ENCODE peak calls at places on chromosomes 4 and X, in seven cellular contexts. One of them, this sample, is unnamed.

GRCh38 chrX:40073439-40074054 is 24.2 kb downstream of the BCOR start:
- DNase-seq in HL-60: no peak
- DNase-seq in body of pancreas: no peak
- DNase-seq in GM13976: no peak
- DNase-seq in RWPE1: no peak
- DNase-seq in GM12864: no peak
- DNase-seq in CD8-positive, alpha-beta T cell: no peak
- DNase-seq in this sample: no peak

GRCh38 chr4:183249854-183250253 is 70.2 kb downstream of the CLDN22 start:
- DNase-seq in HL-60: no peak
- DNase-seq in body of pancreas: peak
- DNase-seq in GM13976: peak
- DNase-seq in RWPE1: peak
- DNase-seq in GM12864: no peak
- DNase-seq in CD8-positive, alpha-beta T cell: no peak
- DNase-seq in this sample: no peak

GRCh38 chr4:47863486-47863885 is 25.6 kb upstream of the CORIN start:
- DNase-seq in HL-60: no peak
- DNase-seq in body of pancreas: no peak
- DNase-seq in GM13976: no peak
- DNase-seq in RWPE1: no peak
- DNase-seq in GM12864: no peak
- DNase-seq in CD8-positive, alpha-beta T cell: no peak
- DNase-seq in this sample: no peak

GRCh38 chr4:159071178-159071968 is 31.5 kb upstream of the RAPGEF2 start:
- DNase-seq in HL-60: no peak
- DNase-seq in body of pancreas: no peak
- DNase-seq in GM13976: no peak
- DNase-seq in RWPE1: peak
- DNase-seq in GM12864: no peak
- DNase-seq in CD8-positive, alpha-beta T cell: no peak
- DNase-seq in this sample: no peak

GRCh38 chr4:175999944-176000343 is 65.7 kb upstream of the WDR17 start:
- DNase-seq in HL-60: no peak
- DNase-seq in body of pancreas: no peak
- DNase-seq in GM13976: no peak
- DNase-seq in RWPE1: no peak
- DNase-seq in GM12864: no peak
- DNase-seq in CD8-positive, alpha-beta T cell: no peak
- DNase-seq in this sample: no peak

GRCh38 chrX:13345037-13345436 is 25.2 kb upstream of the ATXN3L start:
- DNase-seq in HL-60: no peak
- DNase-seq in body of pancreas: no peak
- DNase-seq in GM13976: no peak
- DNase-seq in RWPE1: no peak
- DNase-seq in GM12864: peak
- DNase-seq in CD8-positive, alpha-beta T cell: no peak
- DNase-seq in this sample: no peak

GRCh38 chr4:152959080-152959479 is 23.0 kb downstream of the FHDC1 start:
- DNase-seq in HL-60: no peak
- DNase-seq in body of pancreas: no peak
- DNase-seq in GM13976: no peak
- DNase-seq in RWPE1: no peak
- DNase-seq in GM12864: no peak
- DNase-seq in CD8-positive, alpha-beta T cell: no peak
- DNase-seq in this sample: no peak

GRCh38 chrX:50812995-50813842 is 775 bp downstream of the SHROOM4 start:
- DNase-seq in HL-60: no peak
- DNase-seq in body of pancreas: peak
- DNase-seq in GM13976: peak
- DNase-seq in RWPE1: no peak
- DNase-seq in GM12864: no peak
- DNase-seq in CD8-positive, alpha-beta T cell: no peak
- DNase-seq in this sample: peak

GRCh38 chr4:30586850-30587249 is 133.3 kb upstream of the PCDH7 start:
- DNase-seq in HL-60: no peak
- DNase-seq in body of pancreas: no peak
- DNase-seq in GM13976: no peak
- DNase-seq in RWPE1: no peak
- DNase-seq in GM12864: no peak
- DNase-seq in CD8-positive, alpha-beta T cell: no peak
- DNase-seq in this sample: no peak

GRCh38 chrX:119693032-119693995 is at the start of gene SEPTIN6:
- DNase-seq in HL-60: peak
- DNase-seq in body of pancreas: peak
- DNase-seq in GM13976: peak
- DNase-seq in RWPE1: peak
- DNase-seq in GM12864: peak
- DNase-seq in CD8-positive, alpha-beta T cell: peak
- DNase-seq in this sample: peak

GRCh38 chr4:1721666-1722550 is 587 bp downstream of the TACC3 start:
- DNase-seq in HL-60: no peak
- DNase-seq in body of pancreas: no peak
- DNase-seq in GM13976: peak
- DNase-seq in RWPE1: no peak
- DNase-seq in GM12864: no peak
- DNase-seq in CD8-positive, alpha-beta T cell: no peak
- DNase-seq in this sample: no peak

GRCh38 chr4:134544303-134544761 is 342.7 kb upstream of the PABPC4L start:
- DNase-seq in HL-60: no peak
- DNase-seq in body of pancreas: no peak
- DNase-seq in GM13976: no peak
- DNase-seq in RWPE1: no peak
- DNase-seq in GM12864: no peak
- DNase-seq in CD8-positive, alpha-beta T cell: no peak
- DNase-seq in this sample: no peak

GRCh38 chr4:152609460-152609859 is 70.3 kb downstream of the TMEM154 start:
- DNase-seq in HL-60: no peak
- DNase-seq in body of pancreas: no peak
- DNase-seq in GM13976: no peak
- DNase-seq in RWPE1: no peak
- DNase-seq in GM12864: no peak
- DNase-seq in CD8-positive, alpha-beta T cell: no peak
- DNase-seq in this sample: no peak

GRCh38 chrX:13933851-13934250 is 95.8 kb downstream of the GEMIN8 start:
- DNase-seq in HL-60: no peak
- DNase-seq in body of pancreas: no peak
- DNase-seq in GM13976: no peak
- DNase-seq in RWPE1: no peak
- DNase-seq in GM12864: no peak
- DNase-seq in CD8-positive, alpha-beta T cell: no peak
- DNase-seq in this sample: no peak

GRCh38 chr4:153997506-153997905 is 208.6 kb upstream of the SFRP2 start:
- DNase-seq in HL-60: no peak
- DNase-seq in body of pancreas: no peak
- DNase-seq in GM13976: no peak
- DNase-seq in RWPE1: no peak
- DNase-seq in GM12864: no peak
- DNase-seq in CD8-positive, alpha-beta T cell: no peak
- DNase-seq in this sample: no peak

GRCh38 chrX:30935985-30936384 is 46.9 kb upstream of the TAB3 start:
- DNase-seq in HL-60: no peak
- DNase-seq in body of pancreas: peak
- DNase-seq in GM13976: no peak
- DNase-seq in RWPE1: peak
- DNase-seq in GM12864: no peak
- DNase-seq in CD8-positive, alpha-beta T cell: no peak
- DNase-seq in this sample: no peak
- TF ChIP-seq CTCF in HL-60: no peak
- TF ChIP-seq CTCF in body of pancreas: no peak
- TF ChIP-seq CTCF in GM13976: no peak
- TF ChIP-seq CTCF in RWPE1: no peak
- TF ChIP-seq CTCF in GM12864: no peak
- TF ChIP-seq CTCF in CD8-positive, alpha-beta T cell: no peak
- TF ChIP-seq CTCF in this sample: peak

GRCh38 chr4:41991916-41992767 is 1.8 kb downstream of the SLC30A9 start:
- DNase-seq in HL-60: no peak
- DNase-seq in body of pancreas: no peak
- DNase-seq in GM13976: no peak
- DNase-seq in RWPE1: peak
- DNase-seq in GM12864: no peak
- DNase-seq in CD8-positive, alpha-beta T cell: no peak
- DNase-seq in this sample: no peak

GRCh38 chr4:41990029-41990382 is 324 bp upstream of the SLC30A9 start:
- DNase-seq in HL-60: no peak
- DNase-seq in body of pancreas: no peak
- DNase-seq in GM13976: no peak
- DNase-seq in RWPE1: no peak
- DNase-seq in GM12864: no peak
- DNase-seq in CD8-positive, alpha-beta T cell: peak
- DNase-seq in this sample: no peak

GRCh38 chr4:41992967-41993857 is 2.9 kb downstream of the SLC30A9 start:
- DNase-seq in HL-60: no peak
- DNase-seq in body of pancreas: no peak
- DNase-seq in GM13976: no peak
- DNase-seq in RWPE1: no peak
- DNase-seq in GM12864: no peak
- DNase-seq in CD8-positive, alpha-beta T cell: no peak
- DNase-seq in this sample: no peak

GRCh38 chr4:41994461-41994860 is 4.1 kb downstream of the SLC30A9 start:
- DNase-seq in HL-60: no peak
- DNase-seq in body of pancreas: no peak
- DNase-seq in GM13976: no peak
- DNase-seq in RWPE1: no peak
- DNase-seq in GM12864: no peak
- DNase-seq in CD8-positive, alpha-beta T cell: no peak
- DNase-seq in this sample: no peak

DNA sequence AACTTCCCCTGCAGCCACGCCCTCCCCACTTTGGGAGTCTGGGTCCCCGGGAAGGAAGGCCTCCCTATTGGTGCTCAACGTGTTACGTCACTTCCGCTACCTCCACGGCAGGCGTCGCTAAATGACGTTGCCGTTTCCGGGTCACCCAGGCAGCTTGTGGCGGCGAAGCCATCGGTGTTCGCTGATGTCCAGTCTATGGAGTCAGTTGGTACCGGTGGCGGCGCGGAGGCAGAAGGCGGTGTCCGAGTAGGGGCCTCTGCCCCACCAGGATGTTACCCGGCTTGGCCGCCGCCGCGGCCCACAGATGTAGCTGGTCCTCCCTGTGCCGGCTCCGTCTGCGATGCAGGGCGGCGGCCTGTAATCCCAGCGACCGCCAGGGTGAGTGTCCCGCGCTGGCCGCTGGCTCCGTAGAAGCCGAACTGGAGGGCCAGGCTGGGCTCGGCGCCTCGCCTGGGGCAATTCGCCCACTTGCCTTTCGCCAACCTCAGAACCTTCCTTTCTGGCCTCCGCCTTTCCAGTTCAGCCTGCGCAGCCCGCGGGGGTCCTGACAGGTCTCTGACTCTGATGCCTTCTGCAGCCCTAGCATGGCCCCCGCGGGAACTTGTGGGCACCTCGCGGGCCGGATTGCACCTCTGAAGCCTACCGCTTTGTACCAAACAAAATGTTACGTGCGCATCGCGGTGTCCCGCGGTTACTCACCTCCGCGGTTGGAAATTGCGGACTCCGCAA is at the start of gene SLC30A9:
- DNase-seq in HL-60: peak
- DNase-seq in body of pancreas: peak
- DNase-seq in GM13976: peak
- DNase-seq in RWPE1: peak
- DNase-seq in GM12864: peak
- DNase-seq in CD8-positive, alpha-beta T cell: peak
- DNase-seq in this sample: peak
- TF ChIP-seq CTCF in HL-60: no peak
- TF ChIP-seq CTCF in body of pancreas: peak
- TF ChIP-seq CTCF in GM13976: peak
- TF ChIP-seq CTCF in RWPE1: no peak
- TF ChIP-seq CTCF in GM12864: peak
- TF ChIP-seq CTCF in CD8-positive, alpha-beta T cell: no peak
- TF ChIP-seq CTCF in this sample: peak

GRCh38 chr4:80071643-80072606 is 1.1 kb downstream of the ANTXR2 start:
- DNase-seq in HL-60: no peak
- DNase-seq in body of pancreas: peak
- DNase-seq in GM13976: peak
- DNase-seq in RWPE1: peak
- DNase-seq in GM12864: no peak
- DNase-seq in CD8-positive, alpha-beta T cell: peak
- DNase-seq in this sample: peak

GRCh38 chr4:80073362-80074008 is 456 bp upstream of the ANTXR2 start:
- DNase-seq in HL-60: peak
- DNase-seq in body of pancreas: no peak
- DNase-seq in GM13976: peak
- DNase-seq in RWPE1: no peak
- DNase-seq in GM12864: peak
- DNase-seq in CD8-positive, alpha-beta T cell: no peak
- DNase-seq in this sample: no peak

GRCh38 chr4:80074059-80074458 is 1.0 kb upstream of the ANTXR2 start:
- DNase-seq in HL-60: no peak
- DNase-seq in body of pancreas: no peak
- DNase-seq in GM13976: no peak
- DNase-seq in RWPE1: no peak
- DNase-seq in GM12864: no peak
- DNase-seq in CD8-positive, alpha-beta T cell: no peak
- DNase-seq in this sample: no peak

GRCh38 chr4:80070880-80071620 is 2.0 kb downstream of the ANTXR2 start:
- DNase-seq in HL-60: no peak
- DNase-seq in body of pancreas: no peak
- DNase-seq in GM13976: no peak
- DNase-seq in RWPE1: no peak
- DNase-seq in GM12864: no peak
- DNase-seq in CD8-positive, alpha-beta T cell: no peak
- DNase-seq in this sample: no peak

DNA sequence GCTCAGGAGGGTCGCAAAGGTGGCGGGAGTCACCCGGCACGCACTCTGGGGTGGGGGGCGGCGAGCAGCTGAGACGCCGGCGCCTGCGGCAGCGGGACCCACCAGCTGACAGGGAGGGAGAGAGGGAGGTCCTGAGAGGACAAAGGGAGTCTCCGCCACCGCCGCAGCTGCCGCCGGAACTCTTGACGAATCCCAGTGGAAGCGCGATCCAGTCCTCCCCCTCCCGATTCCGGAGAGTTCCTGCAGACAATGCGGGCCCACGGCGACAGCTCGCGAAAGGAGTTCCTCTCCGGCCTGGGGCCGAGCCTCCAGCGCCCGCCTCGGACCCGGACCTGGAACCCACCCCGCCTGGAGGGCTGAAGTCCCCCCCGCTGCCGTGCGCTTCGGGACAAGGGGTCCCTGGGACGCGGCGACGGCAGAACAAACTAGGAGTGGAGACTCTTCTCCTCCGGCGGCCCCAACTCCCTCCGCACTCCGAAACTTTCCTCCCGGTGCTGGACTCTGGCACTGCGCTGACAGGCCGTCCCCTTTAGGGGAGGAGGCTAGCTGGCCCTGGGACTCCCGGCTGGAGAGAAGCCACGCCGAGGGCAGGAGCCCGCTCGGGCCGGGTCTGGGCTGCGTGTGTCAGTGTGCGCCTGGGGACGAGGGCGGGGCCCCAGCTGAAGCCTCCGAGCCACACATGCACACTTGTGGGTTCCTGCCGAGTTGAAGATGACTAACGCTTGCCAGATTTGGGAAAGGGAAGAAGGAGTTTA is at the start of gene ANTXR2:
- DNase-seq in HL-60: peak
- DNase-seq in body of pancreas: peak
- DNase-seq in GM13976: peak
- DNase-seq in RWPE1: peak
- DNase-seq in GM12864: no peak
- DNase-seq in CD8-positive, alpha-beta T cell: peak
- DNase-seq in this sample: peak
- TF ChIP-seq CTCF in HL-60: no peak
- TF ChIP-seq CTCF in body of pancreas: no peak
- TF ChIP-seq CTCF in GM13976: no peak
- TF ChIP-seq CTCF in RWPE1: no peak
- TF ChIP-seq CTCF in GM12864: no peak
- TF ChIP-seq CTCF in CD8-positive, alpha-beta T cell: no peak
- TF ChIP-seq CTCF in this sample: no peak

GRCh38 chr4:177660223-177660622 is 218.0 kb upstream of the AGA start:
- DNase-seq in HL-60: no peak
- DNase-seq in body of pancreas: no peak
- DNase-seq in GM13976: no peak
- DNase-seq in RWPE1: no peak
- DNase-seq in GM12864: no peak
- DNase-seq in CD8-positive, alpha-beta T cell: no peak
- DNase-seq in this sample: no peak
- TF ChIP-seq CTCF in HL-60: no peak
- TF ChIP-seq CTCF in body of pancreas: no peak
- TF ChIP-seq CTCF in GM13976: no peak
- TF ChIP-seq CTCF in RWPE1: no peak
- TF ChIP-seq CTCF in GM12864: no peak
- TF ChIP-seq CTCF in CD8-positive, alpha-beta T cell: no peak
- TF ChIP-seq CTCF in this sample: no peak